ENCODE peak calls at places on chromosomes 6 and 20, in ten cellular contexts. I, A, O, L, F, Z, J, N, W and C are unnamed samples. For H3K27me3, the result is how much of the 10 kb centered on the place peaks cover.

GRCh38 chr6:25014806-25015560 is 79.2 kb upstream of the RIPOR2 start:
- DNase-seq in N (peak), F (no peak), L (peak), J (peak), Z (peak), W (peak), A (no peak), I (peak), O (no peak), C (no peak)

GRCh38 chr6:161068296-161068695 is 76.7 kb downstream of the MAP3K4 start:
- DNase-seq in L (no peak), O (no peak), N (no peak), W (no peak), A (no peak), Z (no peak), F (no peak), I (no peak), J (no peak), C (no peak)

GRCh38 chr20:55160022-55160421 is 684.6 kb downstream of the DOK5 start:
- DNase-seq in J (no peak), O (no peak), N (no peak), Z (no peak), L (no peak), I (peak), W (no peak), A (no peak), F (no peak), C (no peak)

GRCh38 chr6:136927313-136927712 is 5.2 kb downstream of the SLC35D3 start:
- DNase-seq in L (no peak), I (no peak), F (no peak), A (no peak), J (no peak), W (no peak), O (no peak), N (peak), Z (no peak), C (no peak)

GRCh38 chr6:56091159-56091869 is 156.1 kb downstream of the COL21A1 start:
- DNase-seq in Z (no peak), N (peak), W (no peak), F (no peak), J (peak), A (no peak), L (no peak), O (no peak), I (peak), C (no peak)

GRCh38 chr6:107144014-107144413 is 28.7 kb upstream of the BEND3 start:
- DNase-seq in N (no peak), L (no peak), F (no peak), Z (no peak), O (no peak), W (no peak), A (no peak), J (no peak), I (no peak), C (no peak)

GRCh38 chr6:21987501-21987957 is 309.3 kb downstream of the PRL start:
- DNase-seq in I (peak), Z (peak), L (peak), F (no peak), W (no peak), J (peak), O (peak), N (peak), A (peak), C (peak)

GRCh38 chr6:111628117-111628866 is 22.6 kb upstream of the TRAF3IP2 start:
- DNase-seq in N (no peak), L (no peak), A (no peak), J (no peak), I (peak), Z (peak), W (no peak), O (no peak), F (no peak), C (no peak)

GRCh38 chr20:33229843-33230242 is 6.0 kb upstream of the BPIFA1 start:
- DNase-seq in A (no peak), N (no peak), I (no peak), L (no peak), F (no peak), O (no peak), Z (no peak), W (no peak), J (no peak), C (no peak)

GRCh38 chr6:7488494-7488893 is 53.0 kb upstream of the DSP start:
- DNase-seq in F (no peak), O (no peak), N (no peak), I (no peak), A (no peak), W (no peak), Z (no peak), L (no peak), J (no peak), C (no peak)

GRCh38 chr6:111871725-111872520 is 1.3 kb downstream of the FYN start:
- DNase-seq in F (no peak), W (peak), O (no peak), J (no peak), N (peak), L (no peak), Z (peak), A (peak), I (no peak), C (no peak)

GRCh38 chr6:130050230-130050629 is 31.8 kb downstream of the L3MBTL3 start:
- DNase-seq in I (no peak), L (no peak), A (no peak), J (no peak), Z (no peak), N (no peak), W (no peak), O (no peak), F (no peak), C (no peak)

GRCh38 chr20:19743650-19744015 is 14.4 kb upstream of the RIN2 start:
- DNase-seq in J (no peak), O (no peak), I (no peak), A (no peak), L (no peak), N (no peak), F (no peak), W (no peak), Z (no peak), C (no peak)

GRCh38 chr20:32906200-32906599 is 47.5 kb downstream of the EFCAB8 start:
- DNase-seq in W (peak), J (no peak), L (no peak), F (no peak), Z (no peak), N (no peak), O (no peak), I (no peak), A (no peak), C (no peak)

GRCh38 chr6:42103218-42103617 is 39.2 kb downstream of the C6orf132 start:
- DNase-seq in A (no peak), W (no peak), J (no peak), N (no peak), L (no peak), F (no peak), Z (no peak), O (no peak), I (no peak), C (no peak)

GRCh38 chr6:133245033-133245903 is 4.1 kb downstream of the EYA4 start:
- DNase-seq in W (no peak), L (no peak), O (no peak), Z (no peak), I (no peak), N (no peak), J (no peak), F (no peak), A (no peak), C (no peak)
- H3K27me3 ChIP-seq in W (under half), L (under half), O (half or more), Z (under half), I (under half), N (half or more), J (under half), F (under half), A (under half), C (half or more)

GRCh38 chr20:37630161-37630560 is 63.7 kb upstream of the CTNNBL1 start:
- DNase-seq in Z (no peak), W (no peak), I (no peak), A (no peak), O (no peak), F (no peak), J (no peak), N (no peak), L (no peak), C (no peak)

GRCh38 chr20:37627767-37628130 is 66.1 kb upstream of the CTNNBL1 start:
- DNase-seq in I (no peak), F (no peak), Z (no peak), A (no peak), N (no peak), O (no peak), L (no peak), W (no peak), J (no peak), C (no peak)

GRCh38 chr20:37627060-37627766 is 66.6 kb upstream of the CTNNBL1 start:
- DNase-seq in I (no peak), W (no peak), F (peak), L (no peak), J (peak), N (peak), Z (no peak), A (peak), O (no peak), C (no peak)

GRCh38 chr20:37636212-37636975 is 57.4 kb upstream of the CTNNBL1 start:
- DNase-seq in L (no peak), I (no peak), A (no peak), J (no peak), Z (no peak), N (no peak), F (no peak), W (no peak), O (no peak), C (no peak)

DNA sequence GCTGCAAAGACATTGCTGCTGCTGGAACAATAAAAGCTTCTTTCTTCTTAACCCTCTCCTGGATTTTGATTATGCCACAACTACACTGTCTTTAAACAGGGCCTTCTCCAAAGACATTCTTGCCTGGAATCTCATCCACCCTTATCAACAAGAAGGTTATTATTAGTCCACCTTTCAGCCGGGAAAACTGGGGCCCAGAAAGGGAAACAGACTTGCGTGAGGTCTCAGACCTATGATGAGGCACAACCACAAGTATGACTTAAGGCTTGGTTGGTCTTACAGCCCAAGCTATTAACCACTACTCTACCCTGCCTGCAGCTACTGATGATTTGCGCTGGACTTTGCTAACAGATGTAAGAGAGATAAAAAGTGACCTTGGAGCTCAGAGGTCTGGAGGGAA is 62.8 kb upstream of the CTNNBL1 start:
- DNase-seq in L (no peak), J (no peak), O (no peak), A (no peak), N (no peak), I (no peak), W (no peak), F (no peak), Z (no peak), C (no peak)
- H3K27me3 ChIP-seq in L (under half), J (under half), O (half or more), A (under half), N (under half), I (under half), W (under half), F (under half), Z (under half), C (under half)

DNA sequence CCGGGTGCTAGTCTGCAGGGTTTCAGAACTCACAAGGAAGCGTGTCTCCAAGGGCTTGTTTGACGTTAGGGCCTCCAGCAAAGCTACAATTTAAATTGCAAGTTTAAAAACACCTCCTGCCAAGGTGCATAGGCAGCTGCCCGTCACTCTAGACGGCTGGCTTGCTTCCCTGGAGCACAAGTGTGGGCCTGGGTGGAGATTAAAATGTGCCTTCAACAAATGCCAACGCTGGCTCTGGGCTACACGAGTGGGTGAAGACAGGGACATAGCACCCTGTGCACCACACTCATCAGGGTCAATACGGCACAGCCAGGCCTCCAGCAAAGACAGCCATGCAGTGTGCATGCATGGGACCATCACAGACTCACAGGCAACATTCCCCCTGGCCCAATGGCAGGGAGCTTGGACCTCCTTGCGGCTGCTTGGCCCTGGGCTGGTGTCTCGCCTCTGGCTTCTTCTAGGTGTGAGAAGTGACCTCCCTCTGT is 48.4 kb upstream of the FRMD1 start:
- DNase-seq in J (no peak), O (no peak), I (no peak), N (no peak), W (no peak), Z (no peak), L (peak), F (no peak), A (no peak), C (no peak)
- H3K27me3 ChIP-seq in J (under half), O (under half), I (under half), N (under half), W (under half), Z (under half), L (under half), F (under half), A (under half), C (under half)

DNA sequence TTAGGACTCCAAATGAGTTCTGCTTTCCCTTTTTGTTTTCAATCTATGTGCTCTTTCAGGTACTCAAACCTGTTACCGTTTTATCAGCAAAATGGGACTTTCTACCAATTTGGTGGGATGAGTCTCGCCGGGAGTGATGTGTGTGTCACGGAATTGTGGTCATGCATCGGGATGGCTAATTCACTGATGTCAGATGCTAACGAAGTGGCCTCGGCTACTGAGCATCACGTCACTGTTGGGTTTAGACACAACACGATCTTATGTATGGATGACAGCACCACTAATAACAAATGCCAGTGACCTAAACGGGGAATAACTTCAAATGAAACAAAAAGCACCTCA is 1.7 kb upstream of the PCK1 start:
- DNase-seq in Z (no peak), L (no peak), A (no peak), J (no peak), N (no peak), O (no peak), F (no peak), W (no peak), I (no peak), C (no peak)
- H3K27me3 ChIP-seq in Z (under half), L (under half), A (under half), J (under half), N (under half), O (under half), F (under half), W (under half), I (under half), C (under half)